ENCODE peak calls at places on chromosomes 3 and 15, in eight cellular contexts. W is tibial nerve, U is upper lobe of right lung, T is spleen, X is choroid plexus epithelial cell, S is endothelial cell, G is cardiac fibroblast, L is A549. P is an unnamed sample.

GRCh38 chr3:44883999-44884431 is 9.6 kb downstream of the TGM4 start:
- DNase-seq in X (peak), W (no peak), G (peak), U (no peak), L (peak), T (no peak), S (no peak), P (no peak)

GRCh38 chr3:111729087-111729846 is 129.8 kb upstream of the PHLDB2 start:
- DNase-seq in U (no peak), T (no peak), S (no peak), W (peak), L (no peak), G (peak), X (peak), P (no peak)

GRCh38 chr3:69866988-69867720 is 127.9 kb downstream of the MITF start:
- DNase-seq in T (no peak), X (peak), S (no peak), W (no peak), G (peak), L (no peak), U (no peak), P (no peak)

GRCh38 chr3:64548200-64548889 is 139.5 kb downstream of the ADAMTS9 start:
- DNase-seq in L (no peak), W (peak), U (no peak), T (no peak), G (no peak), S (no peak), X (peak), P (no peak)

GRCh38 chr3:39960515-39961403 is 151.3 kb downstream of the MYRIP start:
- DNase-seq in U (no peak), W (no peak), L (no peak), T (no peak), S (no peak), G (peak), X (no peak), P (no peak)

GRCh38 chr3:14452676-14453367 is 50.4 kb downstream of the SLC6A6 start:
- DNase-seq in W (peak), U (no peak), S (no peak), X (peak), L (peak), G (peak), T (peak), P (peak)

GRCh38 chr3:20924646-20925395 is 738.8 kb upstream of the SGO1 start:
- DNase-seq in U (no peak), S (no peak), T (no peak), L (no peak), G (no peak), W (no peak), X (no peak), P (no peak)

GRCh38 chr3:118842147-118842863 is 192.3 kb downstream of the IGSF11 start:
- DNase-seq in L (no peak), X (peak), W (no peak), T (no peak), U (no peak), G (peak), S (no peak), P (no peak)

GRCh38 chr15:51086409-51086808 is 8.3 kb downstream of the TNFAIP8L3 start:
- DNase-seq in U (no peak), L (no peak), T (no peak), X (no peak), W (no peak), S (no peak), G (no peak), P (no peak)

GRCh38 chr3:65751123-65751700 is 287.5 kb downstream of the MAGI1 start:
- DNase-seq in S (peak), X (peak), G (peak), L (peak), W (peak), U (no peak), T (no peak), P (no peak)

GRCh38 chr3:40598338-40598737 is 73.6 kb downstream of the ZNF621 start:
- DNase-seq in G (no peak), U (no peak), S (no peak), W (no peak), L (no peak), T (no peak), X (no peak), P (no peak)

GRCh38 chr3:56672-57071 is 139.9 kb upstream of the CHL1 start:
- DNase-seq in U (no peak), X (no peak), G (no peak), T (no peak), W (no peak), L (no peak), S (no peak), P (no peak)

DNA sequence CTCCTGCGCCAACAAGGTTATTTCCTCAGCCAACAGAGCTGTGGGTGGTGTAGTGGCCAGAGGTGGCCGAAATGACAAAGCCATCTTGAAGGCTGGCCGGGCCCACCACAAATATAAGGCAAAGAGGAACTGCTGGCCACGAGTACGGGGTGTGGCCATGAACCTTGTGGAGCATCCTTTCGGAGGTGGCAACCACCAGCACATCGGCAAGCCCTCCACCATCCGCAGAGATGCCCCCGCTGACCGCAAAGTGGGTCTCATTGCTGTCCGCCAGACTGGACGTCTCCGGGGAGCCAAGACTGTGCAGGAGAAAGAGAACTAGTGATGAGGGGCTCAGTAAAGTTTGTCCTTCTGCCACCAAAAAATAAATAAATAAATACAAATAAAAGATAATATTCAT is 481.4 kb upstream of the NAALADL2 start:
- DNase-seq in U (no peak), W (no peak), T (no peak), X (no peak), S (no peak), G (no peak), L (no peak), P (no peak)
- TF ChIP-seq CTCF in U (no peak), W (no peak), T (no peak), X (no peak), S (no peak), G (no peak), L (no peak), P (no peak)

DNA sequence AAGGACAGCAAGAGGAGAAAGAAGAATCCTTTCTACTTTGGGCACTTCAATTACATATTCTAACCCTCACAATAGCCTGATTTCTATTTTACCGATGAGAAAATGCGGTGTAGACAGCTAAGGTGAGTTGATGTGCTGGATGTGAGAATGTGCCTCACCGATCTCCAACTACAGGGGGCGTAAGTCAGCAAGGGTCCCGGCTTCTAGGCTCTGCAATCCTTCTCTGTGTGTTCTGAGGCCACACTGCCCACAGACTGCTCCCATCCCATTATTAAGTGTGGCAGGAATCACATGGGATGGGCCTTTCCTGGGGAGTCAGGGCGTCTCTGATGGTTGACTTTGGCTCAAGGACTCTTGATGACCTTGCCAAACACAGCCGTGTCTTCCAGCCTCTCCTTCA is 23.6 kb upstream of the RPL35A start:
- DNase-seq in W (no peak), L (no peak), U (no peak), T (no peak), G (no peak), S (peak), X (no peak), P (no peak)
- TF ChIP-seq CTCF in W (no peak), L (no peak), U (no peak), T (no peak), G (peak), S (peak), X (no peak), P (no peak)

GRCh38 chr3:115438799-115439198 is 184.5 kb upstream of the GAP43 start:
- DNase-seq in W (no peak), G (no peak), U (no peak), T (no peak), S (no peak), L (no peak), X (no peak), P (no peak)

GRCh38 chr3:115436767-115437301 is 186.5 kb upstream of the GAP43 start:
- DNase-seq in T (no peak), S (no peak), U (no peak), G (peak), W (no peak), X (peak), L (peak), P (peak)
- TF ChIP-seq CTCF in T (no peak), S (no peak), U (no peak), G (peak), W (no peak), X (peak), L (peak), P (no peak)

GRCh38 chr3:73603771-73604171 is 21.0 kb downstream of the PDZRN3 start:
- DNase-seq in X (peak), G (peak), W (no peak), T (no peak), L (no peak), U (no peak), S (no peak), P (no peak)
- TF ChIP-seq CTCF in X (no peak), G (no peak), W (no peak), T (no peak), L (no peak), U (no peak), S (no peak), P (no peak)

GRCh38 chr3:8767667-8768363 is 1.6 kb downstream of the OXTR start:
- DNase-seq in W (no peak), T (no peak), S (peak), G (peak), U (no peak), X (peak), L (no peak), P (no peak)
- TF ChIP-seq CTCF in W (no peak), T (no peak), S (peak), G (no peak), U (no peak), X (peak), L (no peak), P (no peak)

GRCh38 chr15:78438595-78439285 is 724 bp downstream of the IREB2 start:
- DNase-seq in U (no peak), X (peak), W (no peak), L (peak), S (peak), G (peak), T (no peak), P (no peak)
- TF ChIP-seq CTCF in U (peak), X (peak), W (no peak), L (no peak), S (no peak), G (peak), T (no peak), P (no peak)